ENCODE peak calls at places on chromosomes 11 and 22, in six cellular contexts. One of them, this sample, is unnamed.

GRCh38 chr11:20158597-20159257 is 1.5 kb downstream of the DBX1 start:
- DNase-seq in fibroblast of lung: peak
- DNase-seq in fibroblast of villous mesenchyme: peak
- DNase-seq in thoracic aorta: peak
- DNase-seq in spleen: no peak
- DNase-seq in tibial nerve: peak
- DNase-seq in this sample: peak

GRCh38 chr22:42837556-42837955 is 19.5 kb downstream of the ARFGAP3 start:
- DNase-seq in fibroblast of lung: no peak
- DNase-seq in fibroblast of villous mesenchyme: no peak
- DNase-seq in thoracic aorta: no peak
- DNase-seq in spleen: no peak
- DNase-seq in tibial nerve: no peak
- DNase-seq in this sample: no peak

GRCh38 chr11:131592734-131593133 is 222.3 kb downstream of the NTM start:
- DNase-seq in fibroblast of lung: no peak
- DNase-seq in fibroblast of villous mesenchyme: no peak
- DNase-seq in thoracic aorta: no peak
- DNase-seq in spleen: no peak
- DNase-seq in tibial nerve: no peak
- DNase-seq in this sample: no peak

GRCh38 chr11:952406-953385 is 27.0 kb downstream of the AP2A2 start:
- DNase-seq in fibroblast of lung: peak
- DNase-seq in fibroblast of villous mesenchyme: peak
- DNase-seq in thoracic aorta: no peak
- DNase-seq in spleen: no peak
- DNase-seq in tibial nerve: no peak
- DNase-seq in this sample: no peak

GRCh38 chr11:114264381-114264780 is 31.8 kb upstream of the NNMT start:
- DNase-seq in fibroblast of lung: no peak
- DNase-seq in fibroblast of villous mesenchyme: no peak
- DNase-seq in thoracic aorta: no peak
- DNase-seq in spleen: no peak
- DNase-seq in tibial nerve: no peak
- DNase-seq in this sample: no peak

GRCh38 chr11:79480864-79481263 is 40.0 kb upstream of the TENM4 start:
- DNase-seq in fibroblast of lung: no peak
- DNase-seq in fibroblast of villous mesenchyme: no peak
- DNase-seq in thoracic aorta: no peak
- DNase-seq in spleen: no peak
- DNase-seq in tibial nerve: no peak
- DNase-seq in this sample: no peak

GRCh38 chr22:44975444-44976262 is 34.2 kb downstream of the PHF21B start:
- DNase-seq in fibroblast of lung: peak
- DNase-seq in fibroblast of villous mesenchyme: peak
- DNase-seq in thoracic aorta: no peak
- DNase-seq in spleen: peak
- DNase-seq in tibial nerve: peak
- DNase-seq in this sample: peak

GRCh38 chr11:87437844-87438223 is 400.1 kb downstream of the TMEM135 start:
- DNase-seq in fibroblast of lung: no peak
- DNase-seq in fibroblast of villous mesenchyme: peak
- DNase-seq in thoracic aorta: no peak
- DNase-seq in spleen: no peak
- DNase-seq in tibial nerve: no peak
- DNase-seq in this sample: peak

GRCh38 chr11:16779436-16779835 is 41.0 kb downstream of the C11orf58 start:
- DNase-seq in fibroblast of lung: no peak
- DNase-seq in fibroblast of villous mesenchyme: no peak
- DNase-seq in thoracic aorta: no peak
- DNase-seq in spleen: peak
- DNase-seq in tibial nerve: no peak
- DNase-seq in this sample: no peak

GRCh38 chr22:42972592-42973535 is 42.1 kb downstream of the PACSIN2 start:
- DNase-seq in fibroblast of lung: no peak
- DNase-seq in fibroblast of villous mesenchyme: peak
- DNase-seq in thoracic aorta: no peak
- DNase-seq in spleen: no peak
- DNase-seq in tibial nerve: no peak
- DNase-seq in this sample: no peak

GRCh38 chr22:23280356-23281052 is 100.2 kb downstream of the BCR start:
- DNase-seq in fibroblast of lung: no peak
- DNase-seq in fibroblast of villous mesenchyme: no peak
- DNase-seq in thoracic aorta: no peak
- DNase-seq in spleen: no peak
- DNase-seq in tibial nerve: no peak
- DNase-seq in this sample: no peak

GRCh38 chr11:82398300-82398815 is 335.3 kb downstream of the FAM181B start:
- DNase-seq in fibroblast of lung: no peak
- DNase-seq in fibroblast of villous mesenchyme: no peak
- DNase-seq in thoracic aorta: no peak
- DNase-seq in spleen: no peak
- DNase-seq in tibial nerve: peak
- DNase-seq in this sample: no peak

GRCh38 chr11:70860855-70861254 is 391.5 kb downstream of the SHANK2 start:
- DNase-seq in fibroblast of lung: no peak
- DNase-seq in fibroblast of villous mesenchyme: no peak
- DNase-seq in thoracic aorta: no peak
- DNase-seq in spleen: no peak
- DNase-seq in tibial nerve: no peak
- DNase-seq in this sample: no peak

GRCh38 chr11:60838132-60838531 is 3.8 kb upstream of the CCDC86 start:
- DNase-seq in fibroblast of lung: peak
- DNase-seq in fibroblast of villous mesenchyme: no peak
- DNase-seq in thoracic aorta: no peak
- DNase-seq in spleen: no peak
- DNase-seq in tibial nerve: no peak
- DNase-seq in this sample: no peak

GRCh38 chr22:41603873-41604332 is 14.3 kb upstream of the PMM1 start:
- DNase-seq in fibroblast of lung: no peak
- DNase-seq in fibroblast of villous mesenchyme: no peak
- DNase-seq in thoracic aorta: no peak
- DNase-seq in spleen: peak
- DNase-seq in tibial nerve: no peak
- DNase-seq in this sample: no peak

GRCh38 chr22:46815896-46816721 is 53.7 kb downstream of the TBC1D22A start:
- DNase-seq in fibroblast of lung: peak
- DNase-seq in fibroblast of villous mesenchyme: peak
- DNase-seq in thoracic aorta: no peak
- DNase-seq in spleen: peak
- DNase-seq in tibial nerve: no peak
- DNase-seq in this sample: peak

GRCh38 chr11:120089036-120090001 is 48.6 kb downstream of the TRIM29 start:
- DNase-seq in fibroblast of lung: no peak
- DNase-seq in fibroblast of villous mesenchyme: no peak
- DNase-seq in thoracic aorta: peak
- DNase-seq in spleen: no peak
- DNase-seq in tibial nerve: no peak
- DNase-seq in this sample: no peak

GRCh38 chr11:1297576-1298473 is 11.6 kb downstream of the TOLLIP start:
- DNase-seq in fibroblast of lung: no peak
- DNase-seq in fibroblast of villous mesenchyme: no peak
- DNase-seq in thoracic aorta: no peak
- DNase-seq in spleen: peak
- DNase-seq in tibial nerve: no peak
- DNase-seq in this sample: no peak

GRCh38 chr11:93279911-93280347 is 50.6 kb upstream of the DEUP1 start:
- DNase-seq in fibroblast of lung: no peak
- DNase-seq in fibroblast of villous mesenchyme: no peak
- DNase-seq in thoracic aorta: no peak
- DNase-seq in spleen: no peak
- DNase-seq in tibial nerve: no peak
- DNase-seq in this sample: no peak

GRCh38 chr22:40420341-40421081 is 50.1 kb downstream of the SGSM3 start:
- DNase-seq in fibroblast of lung: no peak
- DNase-seq in fibroblast of villous mesenchyme: no peak
- DNase-seq in thoracic aorta: no peak
- DNase-seq in spleen: peak
- DNase-seq in tibial nerve: no peak
- DNase-seq in this sample: no peak

GRCh38 chr11:14148653-14149273 is 186.2 kb downstream of the SPON1 start:
- DNase-seq in fibroblast of lung: peak
- DNase-seq in fibroblast of villous mesenchyme: peak
- DNase-seq in thoracic aorta: no peak
- DNase-seq in spleen: no peak
- DNase-seq in tibial nerve: no peak
- DNase-seq in this sample: peak

GRCh38 chr11:72370201-72370600 is 64.1 kb downstream of the CLPB start:
- DNase-seq in fibroblast of lung: no peak
- DNase-seq in fibroblast of villous mesenchyme: no peak
- DNase-seq in thoracic aorta: no peak
- DNase-seq in spleen: no peak
- DNase-seq in tibial nerve: no peak
- DNase-seq in this sample: no peak

GRCh38 chr22:40666151-40666848 is 13.0 kb upstream of the MCHR1 start:
- DNase-seq in fibroblast of lung: peak
- DNase-seq in fibroblast of villous mesenchyme: no peak
- DNase-seq in thoracic aorta: no peak
- DNase-seq in spleen: no peak
- DNase-seq in tibial nerve: no peak
- DNase-seq in this sample: no peak

GRCh38 chr11:9527481-9528140 is 45.9 kb upstream of the WEE1 start:
- DNase-seq in fibroblast of lung: peak
- DNase-seq in fibroblast of villous mesenchyme: peak
- DNase-seq in thoracic aorta: no peak
- DNase-seq in spleen: no peak
- DNase-seq in tibial nerve: peak
- DNase-seq in this sample: peak

GRCh38 chr11:94787798-94788197 is 19.6 kb downstream of the AMOTL1 start:
- DNase-seq in fibroblast of lung: no peak
- DNase-seq in fibroblast of villous mesenchyme: no peak
- DNase-seq in thoracic aorta: no peak
- DNase-seq in spleen: no peak
- DNase-seq in tibial nerve: no peak
- DNase-seq in this sample: peak

GRCh38 chr22:46464701-46465347 is 72.6 kb downstream of the CELSR1 start:
- DNase-seq in fibroblast of lung: no peak
- DNase-seq in fibroblast of villous mesenchyme: no peak
- DNase-seq in thoracic aorta: no peak
- DNase-seq in spleen: no peak
- DNase-seq in tibial nerve: no peak
- DNase-seq in this sample: no peak

DNA sequence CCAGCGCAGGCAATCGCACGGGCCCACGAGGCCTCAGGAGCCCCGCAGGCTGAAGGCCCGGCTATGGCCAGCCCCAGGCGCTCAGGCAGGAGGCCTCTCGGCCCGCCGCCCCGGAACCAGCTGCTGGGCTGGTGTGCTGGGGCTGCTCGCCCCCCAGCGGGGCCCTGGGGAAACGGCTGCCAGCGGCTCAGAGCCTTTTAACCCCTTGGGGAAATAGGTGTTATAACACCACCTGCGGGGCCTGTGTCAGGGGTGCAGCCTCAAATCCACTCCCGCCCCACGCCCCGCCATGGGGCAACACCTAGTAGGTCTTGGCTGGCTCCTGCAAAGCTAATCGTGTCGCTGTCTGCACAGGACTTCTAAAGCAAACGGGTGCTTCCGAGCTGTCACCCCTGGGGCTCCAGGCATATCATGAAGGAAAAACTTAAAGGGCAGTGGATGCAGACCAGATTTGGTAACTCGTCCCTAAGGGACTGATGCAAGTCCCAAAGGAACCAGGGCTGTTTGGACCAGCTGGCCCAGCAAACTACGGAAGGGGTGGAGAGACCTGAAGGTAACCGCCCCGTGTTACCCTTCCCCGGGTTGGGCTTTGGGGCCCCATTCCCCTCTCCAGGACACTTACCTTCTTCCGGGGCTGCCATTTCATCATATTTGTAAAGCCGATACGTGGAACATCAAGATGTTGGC is 237.2 kb downstream of the TTC28 start:
- DNase-seq in fibroblast of lung: peak
- DNase-seq in fibroblast of villous mesenchyme: peak
- DNase-seq in thoracic aorta: no peak
- DNase-seq in spleen: peak
- DNase-seq in tibial nerve: peak
- DNase-seq in this sample: peak
- TF ChIP-seq CTCF in fibroblast of lung: peak
- TF ChIP-seq CTCF in fibroblast of villous mesenchyme: peak
- TF ChIP-seq CTCF in thoracic aorta: peak
- TF ChIP-seq CTCF in spleen: no peak
- TF ChIP-seq CTCF in tibial nerve: peak
- TF ChIP-seq CTCF in this sample: peak

GRCh38 chr22:48645766-48646165 is 1181.9 kb downstream of the BRD1 start:
- DNase-seq in fibroblast of lung: no peak
- DNase-seq in fibroblast of villous mesenchyme: no peak
- DNase-seq in thoracic aorta: no peak
- DNase-seq in spleen: no peak
- DNase-seq in tibial nerve: no peak
- DNase-seq in this sample: no peak

GRCh38 chr22:48644997-48645396 is 1182.7 kb downstream of the BRD1 start:
- DNase-seq in fibroblast of lung: no peak
- DNase-seq in fibroblast of villous mesenchyme: no peak
- DNase-seq in thoracic aorta: no peak
- DNase-seq in spleen: no peak
- DNase-seq in tibial nerve: no peak
- DNase-seq in this sample: no peak

GRCh38 chr22:48642550-48642949 is 1185.1 kb downstream of the BRD1 start:
- DNase-seq in fibroblast of lung: no peak
- DNase-seq in fibroblast of villous mesenchyme: no peak
- DNase-seq in thoracic aorta: no peak
- DNase-seq in spleen: no peak
- DNase-seq in tibial nerve: no peak
- DNase-seq in this sample: no peak

GRCh38 chr22:48643066-48643731 is 1184.5 kb downstream of the BRD1 start:
- DNase-seq in fibroblast of lung: no peak
- DNase-seq in fibroblast of villous mesenchyme: no peak
- DNase-seq in thoracic aorta: no peak
- DNase-seq in spleen: no peak
- DNase-seq in tibial nerve: no peak
- DNase-seq in this sample: no peak

DNA sequence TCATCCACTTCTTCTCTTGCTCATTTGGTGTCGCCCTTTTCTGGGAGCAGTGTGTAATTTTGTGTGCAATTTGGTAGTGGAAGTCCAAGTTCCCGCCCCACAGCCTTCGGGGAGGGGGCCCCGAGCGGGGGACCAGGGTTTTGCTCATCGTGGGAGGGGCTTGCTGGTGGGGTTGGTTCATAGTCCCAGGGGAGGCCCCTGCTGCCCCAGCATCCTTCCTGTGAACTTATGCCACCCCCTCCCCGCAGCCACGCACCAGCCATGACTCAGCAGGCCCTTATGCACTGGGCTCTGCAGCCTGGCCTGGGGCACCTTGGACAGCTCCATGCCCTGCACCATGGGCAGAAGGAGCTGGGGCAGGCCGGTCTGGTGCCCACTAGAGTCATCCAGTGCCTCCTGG is 1183.6 kb downstream of the BRD1 start:
- DNase-seq in fibroblast of lung: no peak
- DNase-seq in fibroblast of villous mesenchyme: no peak
- DNase-seq in thoracic aorta: no peak
- DNase-seq in spleen: no peak
- DNase-seq in tibial nerve: no peak
- DNase-seq in this sample: no peak
- TF ChIP-seq CTCF in fibroblast of lung: no peak
- TF ChIP-seq CTCF in fibroblast of villous mesenchyme: no peak
- TF ChIP-seq CTCF in thoracic aorta: no peak
- TF ChIP-seq CTCF in spleen: no peak
- TF ChIP-seq CTCF in tibial nerve: peak
- TF ChIP-seq CTCF in this sample: no peak

GRCh38 chr22:37045958-37046357 is 5.6 kb upstream of the KCTD17 start:
- DNase-seq in fibroblast of lung: peak
- DNase-seq in fibroblast of villous mesenchyme: peak
- DNase-seq in thoracic aorta: no peak
- DNase-seq in spleen: no peak
- DNase-seq in tibial nerve: no peak
- DNase-seq in this sample: peak
- TF ChIP-seq CTCF in fibroblast of lung: peak
- TF ChIP-seq CTCF in fibroblast of villous mesenchyme: peak
- TF ChIP-seq CTCF in thoracic aorta: peak
- TF ChIP-seq CTCF in spleen: no peak
- TF ChIP-seq CTCF in tibial nerve: no peak
- TF ChIP-seq CTCF in this sample: peak

GRCh38 chr11:15775051-15775541 is 581.2 kb downstream of the SOX6 start:
- DNase-seq in fibroblast of lung: no peak
- DNase-seq in fibroblast of villous mesenchyme: no peak
- DNase-seq in thoracic aorta: no peak
- DNase-seq in spleen: no peak
- DNase-seq in tibial nerve: no peak
- DNase-seq in this sample: no peak
- TF ChIP-seq CTCF in fibroblast of lung: no peak
- TF ChIP-seq CTCF in fibroblast of villous mesenchyme: no peak
- TF ChIP-seq CTCF in thoracic aorta: no peak
- TF ChIP-seq CTCF in spleen: no peak
- TF ChIP-seq CTCF in tibial nerve: no peak
- TF ChIP-seq CTCF in this sample: no peak